ENCODE peak calls at places on chromosomes 6 and 20, in eight cellular contexts. One of them, this sample, is unnamed. For H3K4me1, the result is how much of the 10 kb centered on the place peaks cover.

GRCh38 chr6:136226027-136226673 is 24.0 kb downstream of the MTFR2 start:
- DNase-seq in IMR-90: peak
- DNase-seq in stomach: peak
- DNase-seq in testis: peak
- DNase-seq in body of pancreas: peak
- DNase-seq in A549: peak
- DNase-seq in adrenal gland: peak
- DNase-seq in breast epithelium: peak
- DNase-seq in this sample: peak

GRCh38 chr6:19380287-19380686 is 456.9 kb upstream of the ID4 start:
- DNase-seq in adrenal gland: no peak
- DNase-seq in stomach: no peak
- DNase-seq in body of pancreas: no peak
- DNase-seq in testis: no peak
- DNase-seq in IMR-90: no peak
- DNase-seq in breast epithelium: no peak
- DNase-seq in A549: no peak
- DNase-seq in this sample: no peak

GRCh38 chr6:118746100-118746874 is 94.9 kb upstream of the CEP85L start:
- DNase-seq in stomach: no peak
- DNase-seq in body of pancreas: no peak
- DNase-seq in IMR-90: no peak
- DNase-seq in testis: no peak
- DNase-seq in breast epithelium: no peak
- DNase-seq in adrenal gland: no peak
- DNase-seq in A549: no peak
- DNase-seq in this sample: no peak

GRCh38 chr20:33668087-33668790 is 1.5 kb downstream of the ACTL10 start:
- DNase-seq in IMR-90: no peak
- DNase-seq in body of pancreas: peak
- DNase-seq in A549: peak
- DNase-seq in testis: peak
- DNase-seq in stomach: peak
- DNase-seq in breast epithelium: no peak
- DNase-seq in adrenal gland: peak
- DNase-seq in this sample: peak

GRCh38 chr6:19603716-19604115 is 233.5 kb upstream of the ID4 start:
- DNase-seq in breast epithelium: no peak
- DNase-seq in A549: no peak
- DNase-seq in testis: no peak
- DNase-seq in stomach: no peak
- DNase-seq in adrenal gland: no peak
- DNase-seq in IMR-90: no peak
- DNase-seq in body of pancreas: no peak
- DNase-seq in this sample: no peak

GRCh38 chr20:20890751-20891150 is 178.3 kb upstream of the RALGAPA2 start:
- DNase-seq in body of pancreas: no peak
- DNase-seq in testis: peak
- DNase-seq in breast epithelium: no peak
- DNase-seq in A549: no peak
- DNase-seq in IMR-90: no peak
- DNase-seq in adrenal gland: no peak
- DNase-seq in stomach: no peak
- DNase-seq in this sample: no peak

GRCh38 chr6:164507197-164507957 is 802.0 kb downstream of the C6orf118 start:
- DNase-seq in breast epithelium: no peak
- DNase-seq in adrenal gland: peak
- DNase-seq in stomach: no peak
- DNase-seq in IMR-90: no peak
- DNase-seq in A549: no peak
- DNase-seq in testis: no peak
- DNase-seq in body of pancreas: no peak
- DNase-seq in this sample: no peak

GRCh38 chr20:25284131-25284601 is 36.3 kb downstream of the PYGB start:
- DNase-seq in stomach: peak
- DNase-seq in breast epithelium: peak
- DNase-seq in adrenal gland: peak
- DNase-seq in IMR-90: no peak
- DNase-seq in testis: no peak
- DNase-seq in body of pancreas: peak
- DNase-seq in A549: no peak
- DNase-seq in this sample: peak

GRCh38 chr20:7856756-7857155 is 83.5 kb downstream of the HAO1 start:
- DNase-seq in body of pancreas: no peak
- DNase-seq in breast epithelium: no peak
- DNase-seq in A549: no peak
- DNase-seq in IMR-90: peak
- DNase-seq in testis: no peak
- DNase-seq in stomach: no peak
- DNase-seq in adrenal gland: no peak
- DNase-seq in this sample: no peak

GRCh38 chr6:148349466-148349865 is 6.8 kb downstream of the SASH1 start:
- DNase-seq in testis: no peak
- DNase-seq in A549: no peak
- DNase-seq in adrenal gland: no peak
- DNase-seq in breast epithelium: no peak
- DNase-seq in stomach: no peak
- DNase-seq in body of pancreas: no peak
- DNase-seq in IMR-90: no peak
- DNase-seq in this sample: no peak

GRCh38 chr6:69827491-69827890 is 30.7 kb upstream of the LMBRD1 start:
- DNase-seq in body of pancreas: no peak
- DNase-seq in A549: no peak
- DNase-seq in IMR-90: peak
- DNase-seq in breast epithelium: no peak
- DNase-seq in adrenal gland: no peak
- DNase-seq in stomach: no peak
- DNase-seq in testis: no peak
- DNase-seq in this sample: no peak

GRCh38 chr6:161838306-161839035 is 564.6 kb upstream of the AGPAT4 start:
- DNase-seq in adrenal gland: peak
- DNase-seq in A549: no peak
- DNase-seq in testis: peak
- DNase-seq in body of pancreas: no peak
- DNase-seq in stomach: peak
- DNase-seq in breast epithelium: no peak
- DNase-seq in IMR-90: no peak
- DNase-seq in this sample: no peak

GRCh38 chr20:19742974-19743649 is 14.9 kb upstream of the RIN2 start:
- DNase-seq in adrenal gland: no peak
- DNase-seq in body of pancreas: no peak
- DNase-seq in testis: no peak
- DNase-seq in breast epithelium: no peak
- DNase-seq in A549: no peak
- DNase-seq in IMR-90: no peak
- DNase-seq in stomach: no peak
- DNase-seq in this sample: no peak

GRCh38 chr20:13492001-13492480 is 146.7 kb downstream of the TASP1 start:
- DNase-seq in IMR-90: peak
- DNase-seq in A549: peak
- DNase-seq in breast epithelium: peak
- DNase-seq in adrenal gland: no peak
- DNase-seq in body of pancreas: no peak
- DNase-seq in testis: peak
- DNase-seq in stomach: no peak
- DNase-seq in this sample: no peak

GRCh38 chr20:32609371-32609773 is 24.2 kb upstream of the NOL4L start:
- DNase-seq in stomach: no peak
- DNase-seq in IMR-90: no peak
- DNase-seq in breast epithelium: no peak
- DNase-seq in testis: no peak
- DNase-seq in A549: no peak
- DNase-seq in body of pancreas: no peak
- DNase-seq in adrenal gland: no peak
- DNase-seq in this sample: no peak

GRCh38 chr20:10807013-10807412 is 133.2 kb upstream of the JAG1 start:
- DNase-seq in testis: no peak
- DNase-seq in stomach: no peak
- DNase-seq in body of pancreas: no peak
- DNase-seq in adrenal gland: no peak
- DNase-seq in IMR-90: no peak
- DNase-seq in breast epithelium: no peak
- DNase-seq in A549: no peak
- DNase-seq in this sample: no peak

GRCh38 chr20:6122873-6123649 is at the start of gene FERMT1:
- DNase-seq in breast epithelium: no peak
- DNase-seq in A549: peak
- DNase-seq in adrenal gland: peak
- DNase-seq in testis: peak
- DNase-seq in body of pancreas: peak
- DNase-seq in stomach: peak
- DNase-seq in IMR-90: peak
- DNase-seq in this sample: no peak
- TF ChIP-seq POLR2A in breast epithelium: no peak
- TF ChIP-seq POLR2A in A549: peak
- TF ChIP-seq POLR2A in adrenal gland: peak
- TF ChIP-seq POLR2A in testis: no peak
- TF ChIP-seq POLR2A in body of pancreas: peak
- TF ChIP-seq POLR2A in stomach: no peak
- TF ChIP-seq POLR2A in IMR-90: no peak
- TF ChIP-seq POLR2A in this sample: no peak

DNA sequence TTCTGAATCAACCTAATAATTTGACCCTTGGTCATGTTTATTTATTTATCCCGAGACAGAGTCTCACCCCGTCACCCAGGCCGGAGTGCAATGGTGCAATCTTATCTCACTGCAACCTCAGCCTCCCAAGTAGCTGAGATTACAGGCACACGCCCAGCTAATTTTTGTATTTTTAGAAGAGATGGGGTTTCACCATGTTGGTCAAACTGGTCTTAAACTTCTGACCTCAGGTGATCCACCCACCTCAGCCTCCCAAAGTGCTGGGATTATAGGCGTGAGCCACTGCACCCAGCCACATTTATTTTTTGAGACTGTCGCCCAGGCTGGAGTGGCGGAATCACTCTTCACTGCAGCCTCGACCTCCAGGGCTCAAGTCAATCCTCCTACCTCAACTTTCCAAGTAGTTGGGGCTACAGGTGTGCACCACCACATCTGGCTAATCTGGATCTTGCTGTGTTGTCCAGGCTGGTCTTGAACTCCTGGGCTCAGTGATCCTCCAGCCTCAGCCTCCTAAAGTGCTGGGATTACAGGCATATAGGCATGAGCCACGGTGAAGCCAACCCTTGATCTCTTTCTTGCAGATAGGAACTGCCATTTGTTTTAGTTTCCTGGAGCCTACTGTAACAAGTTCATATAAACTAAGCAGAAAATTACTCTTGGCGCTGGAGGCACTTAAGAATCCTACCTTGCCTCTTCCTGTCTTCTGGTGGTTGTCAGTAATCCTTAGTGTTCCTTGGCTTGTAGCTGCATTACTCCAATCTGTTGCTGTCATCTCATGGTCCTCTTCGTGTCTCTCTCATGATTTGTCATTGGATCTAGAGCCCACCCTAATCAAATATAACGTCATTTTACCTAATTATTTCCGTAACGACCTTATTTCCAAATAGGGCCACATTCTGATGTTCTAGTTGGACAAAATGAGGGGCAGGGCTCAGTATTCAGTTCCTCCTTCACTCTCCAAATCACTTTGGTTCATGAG is 2.3 kb downstream of the RPS18 start:
- DNase-seq in stomach: no peak
- DNase-seq in body of pancreas: no peak
- DNase-seq in IMR-90: no peak
- DNase-seq in A549: no peak
- DNase-seq in testis: no peak
- DNase-seq in adrenal gland: no peak
- DNase-seq in breast epithelium: no peak
- DNase-seq in this sample: no peak
- H3K4me1 ChIP-seq in stomach: half or more
- H3K4me1 ChIP-seq in body of pancreas: half or more
- H3K4me1 ChIP-seq in IMR-90: under half
- H3K4me1 ChIP-seq in A549: under half
- H3K4me1 ChIP-seq in testis: under half
- H3K4me1 ChIP-seq in adrenal gland: under half
- H3K4me1 ChIP-seq in breast epithelium: under half
- H3K4me1 ChIP-seq in this sample: half or more

GRCh38 chr20:38835792-38836191 is 30.3 kb downstream of the PPP1R16B start:
- DNase-seq in testis: no peak
- DNase-seq in breast epithelium: no peak
- DNase-seq in body of pancreas: no peak
- DNase-seq in IMR-90: no peak
- DNase-seq in adrenal gland: no peak
- DNase-seq in A549: no peak
- DNase-seq in stomach: no peak
- DNase-seq in this sample: no peak
- TF ChIP-seq POLR2A in testis: no peak
- TF ChIP-seq POLR2A in breast epithelium: no peak
- TF ChIP-seq POLR2A in body of pancreas: no peak
- TF ChIP-seq POLR2A in IMR-90: no peak
- TF ChIP-seq POLR2A in adrenal gland: no peak
- TF ChIP-seq POLR2A in A549: no peak
- TF ChIP-seq POLR2A in stomach: no peak
- TF ChIP-seq POLR2A in this sample: no peak

DNA sequence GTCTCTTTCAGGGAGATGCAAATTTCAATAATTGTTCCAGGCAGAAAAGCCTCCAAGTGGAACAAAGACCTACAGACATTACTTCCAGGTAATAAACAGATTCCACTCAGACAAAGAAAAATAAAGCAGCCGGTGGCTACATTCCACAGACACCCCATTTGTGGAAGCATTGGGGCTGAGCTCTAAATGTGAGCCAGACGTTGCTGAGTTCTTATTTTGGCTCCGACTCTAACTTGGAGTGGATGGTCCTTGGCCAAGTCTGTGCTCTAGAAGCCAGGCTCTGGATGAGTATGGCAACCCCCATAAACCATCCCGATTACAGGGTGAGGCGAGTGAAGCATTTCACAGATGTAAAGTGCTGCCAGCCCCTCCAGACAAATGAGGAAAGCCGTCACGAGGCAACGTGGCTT is 6.6 kb downstream of the TRAM2 start:
- DNase-seq in IMR-90: no peak
- DNase-seq in testis: peak
- DNase-seq in A549: no peak
- DNase-seq in stomach: no peak
- DNase-seq in breast epithelium: no peak
- DNase-seq in adrenal gland: no peak
- DNase-seq in body of pancreas: no peak
- DNase-seq in this sample: no peak
- H3K4me1 ChIP-seq in IMR-90: under half
- H3K4me1 ChIP-seq in testis: half or more
- H3K4me1 ChIP-seq in A549: half or more
- H3K4me1 ChIP-seq in stomach: half or more
- H3K4me1 ChIP-seq in breast epithelium: under half
- H3K4me1 ChIP-seq in adrenal gland: under half
- H3K4me1 ChIP-seq in body of pancreas: under half
- H3K4me1 ChIP-seq in this sample: under half

GRCh38 chr20:45406260-45407066 is 1.6 kb upstream of the DBNDD2 start:
- DNase-seq in IMR-90: no peak
- DNase-seq in breast epithelium: no peak
- DNase-seq in A549: no peak
- DNase-seq in stomach: peak
- DNase-seq in body of pancreas: peak
- DNase-seq in adrenal gland: peak
- DNase-seq in testis: peak
- DNase-seq in this sample: peak
- TF ChIP-seq POLR2A in IMR-90: no peak
- TF ChIP-seq POLR2A in breast epithelium: no peak
- TF ChIP-seq POLR2A in A549: no peak
- TF ChIP-seq POLR2A in stomach: no peak
- TF ChIP-seq POLR2A in body of pancreas: no peak
- TF ChIP-seq POLR2A in adrenal gland: no peak
- TF ChIP-seq POLR2A in testis: no peak
- TF ChIP-seq POLR2A in this sample: no peak

GRCh38 chr20:58690351-58690750 is 2.2 kb upstream of the NPEPL1 start:
- DNase-seq in adrenal gland: no peak
- DNase-seq in breast epithelium: no peak
- DNase-seq in body of pancreas: no peak
- DNase-seq in stomach: no peak
- DNase-seq in testis: no peak
- DNase-seq in IMR-90: no peak
- DNase-seq in A549: no peak
- DNase-seq in this sample: no peak
- H3K4me1 ChIP-seq in adrenal gland: under half
- H3K4me1 ChIP-seq in breast epithelium: under half
- H3K4me1 ChIP-seq in body of pancreas: under half
- H3K4me1 ChIP-seq in stomach: under half
- H3K4me1 ChIP-seq in testis: under half
- H3K4me1 ChIP-seq in IMR-90: under half
- H3K4me1 ChIP-seq in A549: under half
- H3K4me1 ChIP-seq in this sample: under half